ENCODE peak calls at places on chromosomes 3 and 15, in ten cellular contexts. F is mesendoderm, K is NT2/D1, Q is psoas muscle, T is fibroblast of lung, D is uterus, Y is esophagus squamous epithelium, H is stomach, G is A673, R is kidney epithelial cell. M is an unnamed sample. For H3K27me3, the result is how much of the 10 kb centered on the place peaks cover.

GRCh38 chr3:118577055-118577759 is 457.4 kb downstream of the IGSF11 start:
- DNase-seq in F (no peak), K (peak), G (peak), Q (no peak), R (no peak), H (no peak), Y (no peak), T (peak), D (no peak), M (no peak)

GRCh38 chr15:67187351-67187854 is 67.1 kb downstream of the AAGAB start:
- DNase-seq in D (peak), T (no peak), R (no peak), H (no peak), Q (no peak), G (no peak), Y (no peak), K (no peak), F (no peak), M (no peak)

GRCh38 chr3:12947504-12948369 is 106.4 kb upstream of the RPL32 start:
- DNase-seq in D (peak), K (no peak), F (peak), Y (no peak), G (peak), R (no peak), H (peak), Q (peak), T (peak), M (peak)

GRCh38 chr3:184145120-184145524 is 10.0 kb downstream of the EIF2B5 start:
- DNase-seq in Q (no peak), R (no peak), D (peak), F (peak), H (peak), Y (no peak), K (no peak), G (peak), T (peak), M (no peak)

GRCh38 chr3:15428539-15428938 is 1.1 kb downstream of the EAF1 start:
- DNase-seq in F (peak), R (peak), D (no peak), Y (no peak), T (no peak), G (no peak), K (no peak), H (no peak), Q (no peak), M (no peak)

GRCh38 chr3:147191795-147192385 is 214.5 kb downstream of the ZIC4 start:
- DNase-seq in R (peak), H (no peak), Y (no peak), D (no peak), G (peak), K (peak), Q (no peak), T (peak), F (peak), M (no peak)

GRCh38 chr3:141659821-141660597 is 78.1 kb upstream of the RNF7 start:
- DNase-seq in G (peak), H (peak), R (no peak), F (peak), Y (no peak), Q (peak), K (no peak), T (peak), D (no peak), M (peak)

GRCh38 chr15:45253330-45253729 is 1.3 kb downstream of the SLC28A2 start:
- DNase-seq in F (peak), D (no peak), Y (no peak), R (no peak), G (peak), K (no peak), Q (no peak), T (no peak), H (no peak), M (no peak)

GRCh38 chr3:107065094-107065861 is 312.0 kb upstream of the CCDC54 start:
- DNase-seq in F (peak), R (no peak), T (no peak), Q (peak), D (no peak), G (peak), H (no peak), Y (no peak), K (no peak), M (no peak)

GRCh38 chr3:130384547-130384946 is 39.1 kb downstream of the COL6A5 start:
- DNase-seq in Y (no peak), D (no peak), H (no peak), G (no peak), K (no peak), Q (no peak), R (peak), F (no peak), T (no peak), M (no peak)

GRCh38 chr3:55647675-55648074 is 160.6 kb upstream of the WNT5A start:
- DNase-seq in Y (no peak), Q (no peak), H (no peak), T (no peak), D (no peak), K (no peak), G (no peak), R (no peak), F (no peak), M (no peak)

GRCh38 chr3:31092748-31093607 is 198.5 kb upstream of the GADL1 start:
- DNase-seq in R (no peak), G (peak), Q (peak), K (no peak), Y (no peak), D (no peak), F (peak), H (no peak), T (no peak), M (no peak)

GRCh38 chr3:124584552-124585391 is 145.5 kb upstream of the UMPS start:
- DNase-seq in Y (no peak), R (no peak), D (peak), F (peak), G (peak), H (peak), K (peak), Q (peak), T (peak), M (peak)

GRCh38 chr3:131349946-131350347 is 31.6 kb upstream of the NUDT16 start:
- DNase-seq in Q (peak), K (no peak), F (peak), T (peak), R (no peak), D (no peak), H (no peak), Y (no peak), G (no peak), M (peak)

GRCh38 chr3:37968784-37969600 is 21.6 kb upstream of the VILL start:
- DNase-seq in K (no peak), Q (no peak), R (no peak), T (no peak), H (no peak), F (no peak), Y (no peak), G (no peak), D (no peak), M (no peak)

GRCh38 chr3:41000471-41000870 is 198.8 kb upstream of the CTNNB1 start:
- DNase-seq in R (no peak), Q (no peak), T (no peak), H (no peak), Y (no peak), D (no peak), F (no peak), K (no peak), G (no peak), M (no peak)

GRCh38 chr15:68055224-68055705 is 1.1 kb downstream of the PIAS1 start:
- DNase-seq in K (no peak), T (peak), R (peak), Q (no peak), F (peak), G (peak), Y (no peak), H (no peak), D (no peak), M (no peak)

GRCh38 chr3:58874248-58874741 is 175.5 kb downstream of the CFAP20DC start:
- DNase-seq in R (no peak), H (no peak), Y (no peak), T (no peak), D (no peak), F (no peak), Q (no peak), K (no peak), G (peak), M (no peak)

GRCh38 chr3:141737828-141738635 is at the start of gene RNF7:
- DNase-seq in Q (peak), H (peak), G (peak), T (peak), K (peak), D (peak), R (peak), F (peak), Y (peak), M (peak)

GRCh38 chr15:25179673-25180511 is 225.1 kb downstream of the SNRPN start:
- DNase-seq in H (peak), K (no peak), T (no peak), F (no peak), Y (no peak), G (no peak), D (peak), R (no peak), Q (peak), M (peak)

GRCh38 chr15:78316211-78317077 is 17.0 kb upstream of the SKIC8 start:
- DNase-seq in D (no peak), T (no peak), Y (no peak), K (peak), H (peak), G (peak), Q (no peak), F (peak), R (no peak), M (no peak)

GRCh38 chr3:161854232-161854771 is 357.7 kb downstream of the OTOL1 start:
- DNase-seq in K (peak), D (no peak), H (peak), Y (no peak), G (peak), F (peak), R (peak), T (peak), Q (no peak), M (no peak)

GRCh38 chr3:39605837-39606236 is 138.4 kb downstream of the MOBP start:
- DNase-seq in K (no peak), Y (no peak), T (no peak), H (no peak), F (no peak), G (no peak), D (no peak), R (no peak), Q (no peak), M (no peak)

GRCh38 chr3:172383306-172383796 is 64.9 kb downstream of the GHSR start:
- DNase-seq in Y (no peak), H (no peak), D (no peak), G (no peak), Q (no peak), F (no peak), K (no peak), T (no peak), R (no peak), M (no peak)

GRCh38 chr3:28972921-28973320 is 307.9 kb upstream of the RBMS3 start:
- DNase-seq in F (no peak), Y (no peak), Q (no peak), G (peak), K (no peak), R (peak), T (peak), D (no peak), H (no peak), M (no peak)

GRCh38 chr3:147418352-147418751 is 9.2 kb downstream of the ZIC1 start:
- DNase-seq in F (no peak), Q (no peak), Y (no peak), D (no peak), R (no peak), H (no peak), T (no peak), K (no peak), G (no peak), M (no peak)

GRCh38 chr15:96851613-96852012 is 521.1 kb downstream of the NR2F2 start:
- DNase-seq in G (no peak), K (no peak), Y (no peak), T (peak), F (no peak), D (no peak), H (no peak), Q (no peak), R (peak), M (no peak)

GRCh38 chr3:100419406-100419805 is 18.1 kb downstream of the LNP1 start:
- DNase-seq in D (no peak), K (no peak), H (no peak), R (no peak), Y (no peak), F (no peak), T (no peak), Q (no peak), G (no peak), M (no peak)

GRCh38 chr15:81280696-81281095 is 43.2 kb downstream of the STARD5 start:
- DNase-seq in Y (no peak), K (no peak), G (peak), R (no peak), D (no peak), F (no peak), T (no peak), H (no peak), Q (no peak), M (no peak)

GRCh38 chr15:31471731-31472430 is 145.2 kb downstream of the KLF13 start:
- DNase-seq in T (peak), G (no peak), D (peak), H (no peak), Y (no peak), K (no peak), Q (no peak), R (peak), F (no peak), M (no peak)

GRCh38 chr3:44659434-44659833 is 10.9 kb downstream of the ZNF35 start:
- DNase-seq in F (no peak), Y (no peak), T (peak), H (no peak), D (no peak), Q (no peak), R (no peak), K (no peak), G (no peak), M (no peak)

GRCh38 chr3:127454051-127454450 is 136.5 kb downstream of the TPRA1 start:
- DNase-seq in G (no peak), Y (no peak), K (no peak), Q (no peak), H (peak), D (no peak), R (no peak), T (no peak), F (no peak), M (no peak)

GRCh38 chr3:76370749-76371148 is 585.4 kb upstream of the ZNF717 start:
- DNase-seq in G (no peak), Y (no peak), T (peak), Q (no peak), F (no peak), K (no peak), H (no peak), D (no peak), R (no peak), M (no peak)

GRCh38 chr3:76372497-76372896 is 587.1 kb upstream of the ZNF717 start:
- DNase-seq in R (no peak), F (no peak), Q (no peak), K (no peak), H (no peak), Y (no peak), G (no peak), D (no peak), T (no peak), M (no peak)

GRCh38 chr3:76367281-76367680 is 581.9 kb upstream of the ZNF717 start:
- DNase-seq in R (no peak), H (no peak), Q (no peak), D (no peak), G (no peak), T (peak), K (no peak), F (no peak), Y (no peak), M (no peak)

GRCh38 chr3:76365284-76365683 is 579.9 kb upstream of the ZNF717 start:
- DNase-seq in K (no peak), Q (no peak), F (no peak), Y (no peak), T (no peak), G (no peak), R (no peak), D (no peak), H (no peak), M (no peak)

GRCh38 chr3:76369170-76369569 is 583.8 kb upstream of the ZNF717 start:
- DNase-seq in T (peak), Q (no peak), Y (no peak), G (peak), K (no peak), D (no peak), F (peak), R (no peak), H (no peak), M (no peak)
- H3K27me3 ChIP-seq in T (under half), Q (under half), Y (under half), G (under half), K (under half), D (under half), F (under half), R (under half), H (under half), M (under half)

DNA sequence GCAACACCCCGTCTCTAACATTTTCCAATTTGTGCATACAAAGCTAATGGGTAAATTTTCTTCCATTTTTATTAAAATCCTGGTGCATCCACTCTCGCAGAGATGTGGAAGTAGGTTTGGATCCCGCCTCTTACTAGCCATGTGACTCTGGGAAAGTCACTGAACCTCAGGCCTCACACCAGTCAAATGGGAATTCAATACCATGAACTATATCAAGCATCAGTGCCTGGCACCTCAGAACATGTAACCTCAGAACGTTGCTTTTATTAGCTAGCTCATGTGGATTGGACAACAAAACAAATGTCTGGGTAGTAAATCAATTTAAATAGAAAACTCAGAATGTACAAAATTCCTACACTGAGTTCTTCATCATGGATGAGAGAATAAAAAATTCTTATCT is 60.7 kb downstream of the ANXA2 start:
- DNase-seq in H (no peak), K (no peak), Y (no peak), T (no peak), Q (no peak), D (no peak), F (no peak), G (no peak), R (no peak), M (no peak)
- H3K27me3 ChIP-seq in H (under half), K (under half), Y (under half), T (under half), Q (under half), D (under half), F (under half), G (under half), R (under half), M (under half)

DNA sequence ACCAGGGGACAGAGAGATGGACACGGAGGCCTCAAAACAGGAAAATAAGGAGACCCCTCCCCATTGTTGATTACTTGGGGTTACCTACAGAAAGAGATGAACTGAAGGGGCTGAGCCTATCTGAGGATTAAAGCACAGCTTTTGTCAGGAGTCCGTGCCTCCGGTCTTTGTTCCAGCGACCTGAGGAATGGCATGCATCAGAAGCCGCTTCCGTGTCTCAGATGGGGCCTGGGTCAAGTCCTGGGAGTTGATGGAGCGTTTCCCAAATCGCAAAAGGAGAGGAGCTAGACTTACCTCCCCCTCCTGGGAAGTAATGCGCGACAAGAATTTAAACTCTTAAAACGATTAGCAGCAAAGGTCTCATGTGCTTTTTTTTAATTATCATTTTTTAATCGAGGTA is 1.0 kb upstream of the ALDH1A3 start:
- DNase-seq in K (peak), R (no peak), Q (no peak), Y (no peak), F (peak), H (no peak), G (no peak), T (no peak), D (no peak), M (no peak)
- H3K27me3 ChIP-seq in K (half or more), R (under half), Q (under half), Y (under half), F (under half), H (half or more), G (under half), T (under half), D (under half), M (under half)

DNA sequence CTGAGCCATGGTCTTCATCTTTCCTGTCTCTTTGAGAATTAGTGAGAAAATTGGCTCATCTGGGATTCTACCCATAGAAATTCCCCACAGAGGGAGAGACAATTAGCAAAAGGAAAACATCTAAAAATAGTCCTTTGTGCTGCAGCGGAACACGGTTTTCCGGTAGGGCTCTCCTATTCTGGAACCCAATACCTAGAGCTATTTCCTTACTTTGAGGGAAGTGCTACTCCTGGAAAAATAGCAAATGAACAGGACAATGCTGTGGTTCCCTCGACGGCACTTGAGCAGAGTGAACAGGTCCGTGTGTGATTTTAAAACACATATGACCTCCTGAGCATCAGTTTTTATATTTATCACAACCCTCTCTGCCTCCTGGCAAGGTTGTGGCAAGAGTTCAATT is 210.5 kb downstream of the FGF12 start:
- DNase-seq in Q (no peak), R (no peak), Y (no peak), T (no peak), D (no peak), G (no peak), H (no peak), K (no peak), F (no peak), M (no peak)
- H3K27me3 ChIP-seq in Q (under half), R (under half), Y (under half), T (under half), D (under half), G (half or more), H (under half), K (under half), F (under half), M (under half)

DNA sequence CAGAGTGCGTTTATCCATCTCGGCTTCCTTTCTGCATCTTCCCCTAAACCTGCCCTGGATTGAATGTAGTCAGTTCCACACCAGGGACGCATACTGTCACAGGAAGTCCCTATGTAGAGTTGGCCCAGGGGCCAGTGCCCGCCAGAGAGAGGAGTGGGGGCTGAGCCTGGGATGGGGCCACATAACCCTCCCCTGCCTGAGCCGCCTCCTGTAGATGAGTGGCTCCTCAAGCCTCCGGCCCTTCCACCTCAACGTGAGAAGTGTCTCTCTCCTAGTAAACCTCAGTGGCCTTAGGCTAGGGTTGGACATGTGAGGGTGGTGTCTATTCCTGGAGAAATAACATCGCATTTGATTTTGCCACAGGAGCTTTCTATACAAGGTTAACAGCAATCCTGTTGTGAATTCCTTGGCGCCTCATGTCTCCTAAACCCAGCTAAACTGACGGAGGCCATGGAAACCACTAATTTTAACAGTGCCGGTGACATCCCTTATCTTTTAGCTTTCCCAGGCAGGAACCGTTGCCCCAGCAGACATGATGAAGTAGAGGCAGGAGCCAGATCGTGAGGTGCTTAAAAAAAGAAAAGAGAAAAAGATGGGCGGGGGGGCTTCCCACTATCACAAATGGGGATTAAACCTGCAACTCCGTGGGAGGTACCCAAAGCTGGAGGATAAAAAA is 171.1 kb downstream of the CHDH start:
- DNase-seq in T (no peak), F (no peak), D (no peak), H (no peak), G (no peak), Y (no peak), Q (no peak), K (no peak), R (no peak), M (no peak)
- H3K27me3 ChIP-seq in T (under half), F (under half), D (under half), H (under half), G (under half), Y (under half), Q (under half), K (under half), R (under half), M (under half)

GRCh38 chr3:129004639-129005295 is 3.7 kb downstream of the EFCC1 start:
- DNase-seq in H (no peak), G (no peak), R (no peak), F (no peak), D (no peak), Y (no peak), K (no peak), Q (no peak), T (no peak), M (no peak)
- H3K27me3 ChIP-seq in H (under half), G (under half), R (half or more), F (under half), D (under half), Y (under half), K (half or more), Q (under half), T (under half), M (under half)

DNA sequence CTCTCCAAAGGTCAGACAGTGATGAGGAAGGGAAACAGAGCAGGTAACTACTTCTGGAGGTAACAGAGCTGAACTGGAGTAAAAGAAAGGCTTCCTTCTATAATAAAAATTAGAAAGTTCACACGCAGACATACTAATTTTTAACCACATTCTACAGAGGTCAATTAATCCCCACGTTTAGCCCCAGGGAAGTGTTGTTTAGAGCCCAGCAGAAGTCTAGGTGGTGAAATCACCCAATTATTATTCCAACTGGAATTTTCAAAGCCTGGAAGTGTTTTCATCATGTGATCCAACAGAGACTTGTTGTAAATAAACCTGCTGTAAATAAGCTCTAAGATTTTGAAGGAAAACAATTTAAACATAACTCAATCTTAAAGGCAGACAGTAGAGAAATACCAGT is 6.8 kb downstream of the ALDH1A2 start:
- DNase-seq in F (no peak), D (no peak), Y (no peak), Q (no peak), K (no peak), H (no peak), R (no peak), G (no peak), T (no peak), M (no peak)
- H3K27me3 ChIP-seq in F (under half), D (under half), Y (under half), Q (under half), K (half or more), H (under half), R (under half), G (half or more), T (under half), M (under half)

M was measured in ovary.